ENCODE peak calls at places on chromosomes 2 and 18, in four cellular contexts. B is Panc1, R is colonic mucosa, Z is MG63. V is an unnamed sample.
A peak's percentile ranks its signal among the peaks of the same experiment; 100 is the strongest.

GRCh38 chr2:27903649-27904544 is 13.4 kb downstream of the BABAM2 start:
- DNase-seq in B (no peak), R (no peak), Z (peak; percentile 37), V (no peak)

GRCh38 chr18:68542818-68543217 is 172.1 kb downstream of the TMX3 start:
- DNase-seq in B (no peak), Z (no peak), R (no peak), V (no peak)

GRCh38 chr2:105287692-105288091 is 41.8 kb downstream of the TGFBRAP1 start:
- DNase-seq in R (peak; percentile 46), Z (peak; percentile 5), B (peak; percentile 8), V (no peak)

GRCh38 chr18:58529714-58530354 is 99.1 kb downstream of the ALPK2 start:
- DNase-seq in B (peak; percentile 32), R (peak; percentile 76), Z (peak; percentile 47), V (peak; percentile 41)

GRCh38 chr2:156340818-156341481 is 8.4 kb upstream of the NR4A2 start:
- DNase-seq in Z (peak; percentile 35), B (no peak), R (no peak), V (no peak)

GRCh38 chr2:155294358-155294757 is 595.9 kb downstream of the KCNJ3 start:
- DNase-seq in B (no peak), Z (no peak), R (no peak), V (no peak)

GRCh38 chr2:60550151-60550983 is 3.1 kb downstream of the BCL11A start:
- DNase-seq in R (peak; percentile 91), Z (peak; percentile 57), B (no peak), V (peak; percentile 81)

GRCh38 chr2:56455642-56456041 is 271.9 kb downstream of the CCDC85A start:
- DNase-seq in R (no peak), B (no peak), Z (no peak), V (no peak)

GRCh38 chr18:45662468-45662867 is 47.2 kb downstream of the SLC14A2 start:
- DNase-seq in B (no peak), Z (no peak), R (no peak), V (no peak)

GRCh38 chr2:156405586-156405985 is 30.6 kb upstream of the GPD2 start:
- DNase-seq in R (no peak), Z (no peak), B (no peak), V (no peak)

GRCh38 chr2:74505448-74506246 is 1.8 kb downstream of the PCGF1 start:
- DNase-seq in B (no peak), R (no peak), Z (no peak), V (no peak)

GRCh38 chr2:74502147-74502719 is 2.8 kb upstream of the LBX2 start:
- DNase-seq in R (peak; percentile 81), B (no peak), Z (peak; percentile 20), V (no peak)

GRCh38 chr2:74504591-74504990 is 2.9 kb downstream of the PCGF1 start:
- DNase-seq in B (no peak), R (no peak), Z (no peak), V (no peak)

GRCh38 chr2:74502720-74503505 is 3.5 kb upstream of the LBX2 start:
- DNase-seq in R (peak; percentile 90), B (no peak), Z (peak; percentile 89), V (peak; percentile 87)

DNA sequence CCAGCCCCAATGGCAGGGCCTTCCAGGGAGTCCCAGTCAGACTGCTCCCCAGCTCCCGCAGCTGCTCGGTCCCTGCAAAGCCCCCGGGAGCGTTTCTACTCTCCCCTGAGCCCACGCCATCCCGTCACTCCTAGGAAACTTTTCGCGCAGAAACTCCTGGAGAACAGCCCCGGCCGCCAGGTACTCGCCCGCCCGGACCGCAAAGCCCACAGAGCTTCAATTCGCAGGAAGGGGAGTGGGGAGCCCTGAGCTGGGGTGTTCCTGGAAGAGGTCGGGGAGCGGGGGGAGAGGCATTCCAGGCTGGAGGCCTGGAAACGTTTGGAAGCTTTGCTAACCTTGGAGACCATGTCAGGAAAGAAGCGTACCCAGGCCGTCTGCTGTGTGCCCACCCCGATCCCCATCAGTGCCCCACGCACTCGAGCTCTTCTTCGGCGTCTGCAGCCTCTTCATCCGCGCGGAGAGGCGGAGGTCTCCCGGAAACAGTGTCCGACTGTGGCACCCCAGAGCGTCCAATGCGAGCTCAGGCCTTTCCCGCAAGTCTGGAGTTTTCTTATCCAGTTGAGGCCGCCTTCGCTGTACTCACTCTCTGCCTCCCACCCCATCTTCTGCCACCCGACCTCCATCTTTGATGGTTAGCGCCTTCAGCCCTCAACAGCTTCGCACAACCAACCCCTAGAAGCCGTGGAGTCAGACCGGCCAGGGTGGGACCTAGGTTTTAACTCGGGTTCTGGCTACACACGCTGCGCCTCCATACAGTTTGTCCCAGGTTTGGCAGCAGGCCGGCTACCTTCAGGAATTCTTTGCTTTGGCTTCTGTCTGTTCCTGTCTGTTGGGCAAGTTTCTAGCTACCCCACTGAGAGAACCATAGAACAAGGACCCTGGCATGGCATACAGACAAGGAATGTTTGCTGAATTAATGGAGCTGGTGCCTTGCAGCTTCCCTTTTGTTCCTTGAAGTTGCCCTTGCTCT is 3.7 kb downstream of the PCGF1 start:
- DNase-seq in R (no peak), Z (no peak), B (no peak), V (no peak)
- H3K27me3 ChIP-seq in R (peaks cover 14% of the 10 kb centered on the region), Z (no peaks in the 10 kb centered on the region), B (no peaks in the 10 kb centered on the region), V (peaks cover 56% of the 10 kb centered on the region)

GRCh38 chr18:59696311-59697235 is 650 bp downstream of the CCBE1 start:
- DNase-seq in R (no peak), Z (peak; percentile 50), B (no peak), V (peak; percentile 31)
- H3K27me3 ChIP-seq in R (peaks cover 21% of the 10 kb centered on the region), Z (no peaks in the 10 kb centered on the region), B (no peaks in the 10 kb centered on the region), V (peaks cover 8% of the 10 kb centered on the region)

DNA sequence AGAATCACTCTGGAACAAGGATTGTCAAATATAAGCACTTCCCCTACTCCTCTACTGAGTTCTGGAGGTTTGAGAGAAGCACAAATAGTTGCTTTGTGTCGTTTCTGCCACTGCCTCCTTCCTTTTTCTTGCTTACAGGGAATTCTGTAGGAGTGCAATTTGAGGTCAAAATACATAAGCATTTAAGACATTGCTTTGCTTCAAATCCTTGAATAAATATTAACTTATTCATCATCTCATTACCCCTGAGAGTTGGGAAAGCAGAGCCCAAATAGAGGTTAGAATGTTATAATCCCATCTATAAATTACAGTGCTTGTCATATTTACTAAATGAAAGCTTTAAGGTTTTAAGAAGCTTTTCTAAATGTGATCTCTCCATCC is 277.0 kb upstream of the FN1 start:
- DNase-seq in R (no peak), Z (no peak), B (no peak), V (no peak)
- H3K27me3 ChIP-seq in R (no peaks in the 10 kb centered on the region), Z (no peaks in the 10 kb centered on the region), B (no peaks in the 10 kb centered on the region), V (no peaks in the 10 kb centered on the region)

DNA sequence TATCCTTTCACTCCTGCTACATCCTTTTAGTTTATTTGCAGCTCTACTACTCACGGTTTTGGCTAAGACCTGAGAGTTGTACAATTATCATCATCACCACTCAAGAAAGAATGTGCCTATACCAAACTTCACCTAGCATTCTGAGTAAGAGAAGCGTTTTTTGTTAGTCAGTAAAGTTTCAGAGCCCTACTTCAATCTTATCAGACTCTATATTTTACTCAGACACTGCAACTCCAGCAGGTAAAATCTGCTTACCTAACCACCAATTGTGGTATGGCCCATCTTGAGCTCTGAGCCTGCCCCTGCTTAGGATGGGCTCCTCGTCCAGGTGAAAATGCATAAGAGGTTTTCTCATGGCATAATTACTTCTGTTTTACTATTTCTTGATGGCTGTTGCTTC is 37.1 kb downstream of the ICOS start:
- DNase-seq in Z (no peak), R (no peak), B (no peak), V (no peak)
- H3K27me3 ChIP-seq in Z (peaks cover 16% of the 10 kb centered on the region), R (no peaks in the 10 kb centered on the region), B (peaks cover 6% of the 10 kb centered on the region), V (no peaks in the 10 kb centered on the region)

DNA sequence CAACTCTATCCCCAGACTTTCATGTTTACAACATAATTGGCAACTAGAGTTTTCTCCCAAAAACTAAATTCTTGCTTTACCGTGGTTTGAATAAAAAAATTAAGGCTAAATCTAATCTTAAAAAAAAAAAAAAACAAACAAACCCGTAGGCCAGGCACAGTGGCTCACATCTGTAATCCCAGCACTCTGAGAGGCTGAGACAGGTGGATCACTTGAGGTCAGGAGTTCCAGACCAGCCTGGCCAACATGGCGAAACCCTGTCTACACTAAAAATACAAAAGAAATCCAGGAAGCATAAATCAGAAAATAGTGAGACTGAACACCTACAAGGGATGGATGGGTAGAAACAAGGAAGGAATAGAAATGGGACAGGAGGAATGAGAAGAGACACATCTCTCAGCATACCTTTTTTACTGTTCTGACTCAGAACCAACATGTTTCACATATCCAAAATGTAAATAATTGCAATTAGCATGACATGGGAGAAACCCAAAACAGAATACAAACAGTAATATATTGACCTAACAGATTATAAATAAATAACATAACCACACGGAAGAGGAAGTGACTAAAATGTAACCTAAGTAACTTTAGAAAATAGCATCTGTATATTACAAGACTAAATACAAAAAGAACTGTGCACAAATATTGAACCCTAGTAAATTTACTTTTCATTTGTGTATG is 17.5 kb downstream of the MGAT4A start:
- DNase-seq in Z (no peak), B (no peak), R (no peak), V (no peak)
- H3K27me3 ChIP-seq in Z (peaks cover 2% of the 10 kb centered on the region), B (peaks cover 5% of the 10 kb centered on the region), R (no peaks in the 10 kb centered on the region), V (no peaks in the 10 kb centered on the region)